ENCODE peak calls at places on chromosomes 11 and 22, in seven cellular contexts. E is tibial artery, L is NT2/D1, T is HFF-Myc, G is heart right ventricle, P is adipocyte, Y is lower lobe of right lung. J is an unnamed sample.

GRCh38 chr11:70099578-70100282 is 21.6 kb downstream of the ANO1 start:
- DNase-seq in E (peak), L (no peak), T (no peak), G (no peak), P (peak), Y (no peak), J (no peak)

GRCh38 chr11:72195518-72195917 is 3.6 kb downstream of the FOLR1 start:
- DNase-seq in E (peak), L (no peak), T (no peak), G (no peak), P (no peak), Y (no peak), J (no peak)

GRCh38 chr22:21032037-21032842 is at the start of gene SLC7A4:
- DNase-seq in E (no peak), L (no peak), T (no peak), G (no peak), P (no peak), Y (no peak), J (no peak)

GRCh38 chr11:77107950-77108349 is 5.3 kb downstream of the OMP start:
- DNase-seq in E (peak), L (no peak), T (peak), G (no peak), P (peak), Y (no peak), J (no peak)

GRCh38 chr11:108589136-108589535 is 4.4 kb downstream of the EXPH5 start:
- DNase-seq in E (no peak), L (no peak), T (no peak), G (no peak), P (peak), Y (no peak), J (no peak)

GRCh38 chr11:35629914-35630313 is 11.7 kb downstream of the FJX1 start:
- DNase-seq in E (no peak), L (no peak), T (peak), G (no peak), P (peak), Y (no peak), J (no peak)

GRCh38 chr11:20397281-20397680 is 9.8 kb downstream of the PRMT3 start:
- DNase-seq in E (no peak), L (peak), T (peak), G (no peak), P (peak), Y (no peak), J (peak)

GRCh38 chr11:126113515-126113957 is 50.9 kb upstream of the CDON start:
- DNase-seq in E (peak), L (no peak), T (peak), G (peak), P (peak), Y (peak), J (no peak)

GRCh38 chr11:60872124-60872951 is 5.0 kb downstream of the ZP1 start:
- DNase-seq in E (peak), L (no peak), T (peak), G (peak), P (peak), Y (peak), J (no peak)

GRCh38 chr22:48630848-48631247 is 1196.8 kb downstream of the BRD1 start:
- DNase-seq in E (no peak), L (no peak), T (no peak), G (no peak), P (no peak), Y (no peak), J (no peak)

GRCh38 chr11:41301023-41301422 is 158.4 kb downstream of the LRRC4C start:
- DNase-seq in E (no peak), L (no peak), T (no peak), G (no peak), P (no peak), Y (no peak), J (no peak)

GRCh38 chr22:36737776-36738175 is 34.2 kb upstream of the CACNG2 start:
- DNase-seq in E (peak), L (no peak), T (no peak), G (peak), P (no peak), Y (peak), J (no peak)

GRCh38 chr11:92932023-92932422 is 37.4 kb upstream of the MTNR1B start:
- DNase-seq in E (no peak), L (no peak), T (no peak), G (no peak), P (peak), Y (no peak), J (no peak)

GRCh38 chr11:128518493-128519207 is 68.7 kb downstream of the ETS1 start:
- DNase-seq in E (no peak), L (no peak), T (no peak), G (no peak), P (peak), Y (no peak), J (no peak)

GRCh38 chr22:48926663-48927062 is 901.0 kb downstream of the BRD1 start:
- DNase-seq in E (peak), L (no peak), T (no peak), G (no peak), P (no peak), Y (no peak), J (no peak)

GRCh38 chr11:70473186-70473872 is 75.0 kb downstream of the CTTN start:
- DNase-seq in E (no peak), L (no peak), T (no peak), G (no peak), P (no peak), Y (no peak), J (no peak)

GRCh38 chr11:16111690-16112089 is 244.7 kb downstream of the SOX6 start:
- DNase-seq in E (no peak), L (no peak), T (no peak), G (no peak), P (no peak), Y (no peak), J (no peak)

GRCh38 chr11:67439321-67440228 is 2.1 kb upstream of the PTPRCAP start:
- DNase-seq in E (peak), L (no peak), T (no peak), G (no peak), P (peak), Y (no peak), J (no peak)

GRCh38 chr22:43789452-43789851 is 22.7 kb downstream of the EFCAB6 start:
- DNase-seq in E (no peak), L (no peak), T (peak), G (peak), P (peak), Y (no peak), J (no peak)

GRCh38 chr22:38072322-38073149 is 11.4 kb downstream of the SLC16A8 start:
- DNase-seq in E (no peak), L (no peak), T (no peak), G (no peak), P (no peak), Y (peak), J (no peak)

DNA sequence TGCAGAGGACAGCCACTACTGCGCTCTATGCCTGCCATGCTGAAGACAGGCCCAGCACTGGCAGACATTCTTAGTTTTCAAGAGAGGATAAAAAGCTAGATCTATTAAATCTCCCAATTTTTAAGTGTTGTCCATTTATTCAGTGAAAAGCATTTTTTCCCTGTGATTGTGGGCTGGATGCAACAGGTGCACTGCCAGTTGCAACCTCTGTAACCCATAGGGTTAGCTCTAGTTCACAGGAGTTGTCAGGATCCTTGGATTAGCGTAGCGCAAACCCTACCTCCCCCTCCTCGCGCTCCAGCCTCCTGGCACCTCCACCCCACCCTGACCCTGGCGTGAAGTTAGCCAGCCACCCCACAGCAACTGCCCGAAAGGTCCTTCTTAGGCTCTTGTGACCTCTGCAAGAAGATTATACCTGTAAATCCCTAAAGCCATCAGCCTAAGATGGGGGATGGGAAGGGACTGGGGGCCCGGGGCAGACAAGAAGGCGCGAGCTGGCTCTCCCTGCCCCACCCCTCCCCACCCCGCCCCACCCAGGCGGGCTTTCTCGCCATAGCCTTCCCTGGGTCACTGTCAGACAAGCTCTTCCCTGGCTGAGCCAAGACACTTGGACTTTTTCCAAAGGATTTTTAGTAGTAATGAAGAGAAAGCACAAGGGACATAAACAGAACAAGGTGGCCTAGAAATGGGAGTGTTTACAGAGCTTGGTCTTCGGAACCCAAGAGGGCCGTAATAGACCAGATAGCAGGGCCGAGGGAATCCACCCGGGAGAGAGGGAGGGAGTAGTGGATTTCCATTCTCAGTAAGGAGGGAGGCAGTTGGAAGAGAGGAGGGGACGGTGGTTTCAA is 31.0 kb downstream of the EIF3F start:
- DNase-seq in E (no peak), L (no peak), T (no peak), G (no peak), P (peak), Y (no peak), J (no peak)
- H3K4me3 ChIP-seq in E (peak), L (peak), T (peak), G (peak), P (peak), Y (peak), J (peak)

GRCh38 chr11:78350646-78351165 is 66.9 kb downstream of the GAB2 start:
- DNase-seq in E (no peak), L (no peak), T (no peak), G (peak), P (peak), Y (no peak), J (no peak)
- H3K4me3 ChIP-seq in E (peak), L (no peak), T (no peak), G (no peak), P (peak), Y (peak), J (no peak)

GRCh38 chr22:23403152-23403719 is 176.9 kb downstream of the IGLL1 start:
- DNase-seq in E (peak), L (no peak), T (no peak), G (no peak), P (no peak), Y (peak), J (no peak)

GRCh38 chr22:23401111-23401909 is 178.8 kb downstream of the IGLL1 start:
- DNase-seq in E (peak), L (no peak), T (peak), G (no peak), P (peak), Y (no peak), J (no peak)

GRCh38 chr22:23403720-23404688 is 176.1 kb downstream of the IGLL1 start:
- DNase-seq in E (no peak), L (no peak), T (no peak), G (no peak), P (no peak), Y (no peak), J (no peak)

GRCh38 chr22:23401910-23402274 is 178.2 kb downstream of the IGLL1 start:
- DNase-seq in E (peak), L (no peak), T (no peak), G (no peak), P (no peak), Y (no peak), J (peak)

DNA sequence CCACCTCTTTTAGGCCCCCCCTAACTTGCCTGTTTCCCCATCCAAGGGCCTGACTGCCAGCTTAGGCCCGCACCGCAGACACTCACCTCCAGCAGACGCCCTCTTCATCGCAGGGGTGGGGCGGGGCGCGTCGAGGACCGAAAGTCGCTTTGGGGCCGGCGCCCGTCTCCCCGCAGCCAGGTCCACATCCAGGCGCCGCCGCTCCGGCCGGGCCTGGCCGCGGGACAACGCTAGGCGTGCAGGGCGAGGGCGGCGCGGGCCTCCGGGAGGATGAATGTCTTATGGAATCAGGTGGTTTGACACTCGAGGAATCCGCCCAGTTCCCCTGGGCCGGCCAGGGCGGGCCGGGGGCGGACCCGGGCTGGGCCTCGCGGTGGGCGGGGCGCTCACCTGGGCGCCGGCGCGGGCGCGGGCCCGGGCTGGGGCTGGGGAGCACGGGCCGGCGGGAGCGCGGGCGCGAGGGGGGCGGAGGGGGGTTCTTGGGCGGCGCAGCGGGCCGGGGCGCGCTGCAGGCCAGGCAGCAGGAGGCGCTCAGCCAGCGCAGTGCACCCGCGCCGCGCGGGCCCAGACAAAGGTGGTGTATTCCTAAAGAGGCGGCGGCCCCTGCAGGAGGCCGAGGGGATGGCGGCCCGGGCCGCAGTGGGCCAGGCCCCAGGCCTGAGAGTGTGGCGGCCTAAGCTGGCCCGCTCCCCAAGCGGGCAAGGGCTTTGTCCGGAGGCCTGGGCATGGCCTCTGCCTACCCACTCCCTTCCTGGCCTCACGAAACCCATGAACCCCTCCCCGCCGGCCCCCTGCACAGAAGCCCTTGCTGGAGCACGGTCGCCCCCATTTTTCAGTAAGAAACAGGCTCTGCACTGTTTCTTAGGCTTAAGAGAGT is 177.6 kb downstream of the IGLL1 start:
- DNase-seq in E (peak), L (peak), T (no peak), G (peak), P (no peak), Y (peak), J (peak)
- H3K4me3 ChIP-seq in E (peak), L (peak), T (no peak), G (peak), P (no peak), Y (peak), J (peak)

GRCh38 chr22:46586123-46586519 is 34.1 kb upstream of the GRAMD4 start:
- DNase-seq in E (no peak), L (no peak), T (no peak), G (no peak), P (no peak), Y (peak), J (no peak)

GRCh38 chr22:46583571-46583970 is 36.6 kb upstream of the GRAMD4 start:
- DNase-seq in E (no peak), L (no peak), T (no peak), G (no peak), P (no peak), Y (peak), J (no peak)

GRCh38 chr22:46585340-46586122 is 34.7 kb upstream of the GRAMD4 start:
- DNase-seq in E (no peak), L (no peak), T (no peak), G (no peak), P (no peak), Y (peak), J (no peak)

GRCh38 chr22:46582281-46582811 is 37.8 kb upstream of the GRAMD4 start:
- DNase-seq in E (no peak), L (no peak), T (no peak), G (no peak), P (no peak), Y (peak), J (no peak)

DNA sequence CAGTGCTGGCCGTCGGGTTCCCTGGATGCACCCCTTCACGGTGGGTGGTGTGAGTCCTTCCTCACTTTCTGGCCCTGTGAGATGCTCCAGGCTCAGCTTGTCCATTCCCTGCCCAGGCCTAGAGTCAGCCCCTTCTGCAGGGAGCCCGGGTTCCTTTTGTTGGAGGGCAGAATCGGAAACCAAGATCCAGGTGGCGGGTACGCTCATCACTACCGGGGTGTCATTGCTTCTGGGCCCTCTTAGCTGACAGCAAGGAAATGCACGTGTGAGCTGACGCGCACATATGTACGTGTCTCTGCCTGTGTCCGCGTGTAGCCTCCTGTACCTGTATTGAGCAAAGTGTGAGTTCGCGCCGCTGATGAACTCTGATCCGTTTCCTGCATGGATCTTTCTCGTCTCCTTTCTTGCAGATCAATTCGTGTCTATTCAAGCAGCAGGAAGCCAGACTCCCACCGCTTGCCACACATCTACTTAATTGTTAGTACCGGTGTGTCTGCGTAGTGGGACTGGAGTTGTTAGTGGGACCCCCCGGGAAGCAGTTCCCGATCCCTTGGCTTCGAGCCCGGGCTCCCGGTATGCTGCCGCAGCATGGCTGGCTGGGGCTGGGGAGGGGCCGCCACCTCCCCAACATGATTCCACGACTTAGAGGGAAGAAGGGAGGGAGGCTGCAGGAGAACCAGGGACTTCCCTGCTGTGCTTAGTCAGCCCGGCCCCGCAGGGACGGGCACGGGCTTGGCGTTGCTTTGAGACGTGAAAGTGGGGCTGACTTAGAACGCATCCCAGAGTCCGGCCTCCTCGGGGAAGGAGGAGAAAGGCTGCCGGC is 35.9 kb upstream of the GRAMD4 start:
- DNase-seq in E (no peak), L (no peak), T (no peak), G (no peak), P (no peak), Y (peak), J (no peak)
- H3K4me3 ChIP-seq in E (no peak), L (no peak), T (no peak), G (no peak), P (peak), Y (no peak), J (no peak)

DNA sequence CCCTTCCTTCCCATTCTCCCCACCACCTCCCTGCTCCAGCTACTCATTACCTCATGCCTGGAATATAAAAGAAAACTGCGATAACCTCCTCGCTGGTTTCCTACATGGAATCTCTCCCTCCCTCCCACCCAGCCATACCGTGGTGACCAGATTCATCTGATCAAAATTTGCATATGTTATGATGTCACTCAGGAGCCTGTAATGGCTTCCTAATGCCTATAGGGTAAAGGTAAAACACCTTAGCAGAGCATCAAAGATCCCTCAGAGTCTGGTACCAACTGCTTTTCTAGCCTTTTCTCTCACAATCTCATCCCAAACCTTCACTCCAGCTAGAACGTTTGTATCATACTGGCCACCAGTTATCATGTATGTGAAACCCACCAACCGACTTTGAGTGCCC is 19.6 kb downstream of the RTN4RL2 start:
- DNase-seq in E (no peak), L (no peak), T (no peak), G (no peak), P (no peak), Y (no peak), J (no peak)
- H3K4me3 ChIP-seq in E (no peak), L (no peak), T (no peak), G (no peak), P (no peak), Y (no peak), J (no peak)

GRCh38 chr11:414333-414857 is 404 bp downstream of the SIGIRR start:
- DNase-seq in E (no peak), L (no peak), T (no peak), G (no peak), P (no peak), Y (no peak), J (no peak)

GRCh38 chr11:416051-416756 is 1.4 kb upstream of the SIGIRR start:
- DNase-seq in E (no peak), L (no peak), T (no peak), G (no peak), P (no peak), Y (peak), J (no peak)

GRCh38 chr11:417652-418342 is 3.0 kb upstream of the SIGIRR start:
- DNase-seq in E (no peak), L (no peak), T (no peak), G (no peak), P (no peak), Y (peak), J (no peak)

GRCh38 chr11:416757-417621 is 2.2 kb upstream of the SIGIRR start:
- DNase-seq in E (no peak), L (no peak), T (no peak), G (peak), P (peak), Y (peak), J (no peak)

DNA sequence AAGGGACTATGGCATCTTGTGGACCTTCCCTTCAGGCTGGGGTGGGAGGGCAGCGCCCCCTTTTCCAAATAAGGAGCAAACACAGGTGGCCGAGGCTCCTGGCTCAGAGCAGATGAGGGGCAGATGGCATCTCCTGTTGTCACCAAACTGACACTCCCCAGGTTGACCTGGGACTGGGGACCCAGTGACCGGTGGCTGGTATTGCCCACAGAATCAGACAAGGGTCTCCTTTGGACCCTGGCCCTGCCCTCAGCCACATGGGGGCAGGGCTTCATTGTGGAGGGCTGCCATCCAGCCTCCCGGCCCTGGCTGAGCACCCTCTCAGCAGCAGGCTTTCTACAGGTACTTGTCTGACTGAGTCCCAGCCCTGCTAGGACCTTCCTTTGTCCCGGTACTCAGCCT is 842 bp upstream of the SIGIRR start:
- DNase-seq in E (no peak), L (no peak), T (no peak), G (no peak), P (no peak), Y (peak), J (no peak)
- H3K4me3 ChIP-seq in E (peak), L (no peak), T (no peak), G (peak), P (no peak), Y (peak), J (no peak)

GRCh38 chr11:8081591-8082021 is 595 bp downstream of the TUB start:
- DNase-seq in E (no peak), L (no peak), T (no peak), G (no peak), P (peak), Y (no peak), J (peak)

GRCh38 chr11:8079111-8079675 is 1.8 kb upstream of the TUB start:
- DNase-seq in E (no peak), L (no peak), T (no peak), G (no peak), P (no peak), Y (no peak), J (no peak)

GRCh38 chr11:8080674-8081590 is at the start of gene TUB:
- DNase-seq in E (no peak), L (no peak), T (no peak), G (no peak), P (peak), Y (no peak), J (peak)

GRCh38 chr11:8082391-8083087 is 1.5 kb downstream of the TUB start:
- DNase-seq in E (no peak), L (no peak), T (peak), G (no peak), P (peak), Y (no peak), J (peak)

GRCh38 chr11:8080069-8080670 is 841 bp upstream of the TUB start:
- DNase-seq in E (no peak), L (no peak), T (no peak), G (no peak), P (no peak), Y (no peak), J (no peak)
- H3K4me3 ChIP-seq in E (peak), L (peak), T (peak), G (peak), P (peak), Y (peak), J (peak)